ENCODE peak calls at places on chromosomes 7 and 10, in eight cellular contexts. J is GM06990; F is HT1080; H is stimulated activated CD4-positive, alpha-beta T cell treated with anti-CD3 and anti-CD28 coated beads, Interleukin-4, amount 100 ng/mL, for 48 hours; A is amniotic epithelial cell; G is H7; M is CD8-positive, alpha-beta T cell; S is stimulated activated CD8-positive, alpha-beta memory T cell treated with anti-CD3 and anti-CD28 coated beads, Interleukin-2, amount 100 ng/mL, for 1 hour. D is an unnamed sample.

GRCh38 chr7:90483236-90483635 is 13.8 kb downstream of the PTTG1IP2 start:
- DNase-seq in M (no peak), A (no peak), G (no peak), H (no peak), J (no peak), F (peak), S (no peak), D (peak)

GRCh38 chr7:90345548-90346319 is 782 bp upstream of the GTPBP10 start:
- DNase-seq in S (no peak), A (peak), F (peak), H (no peak), M (no peak), G (peak), J (no peak), D (peak)

GRCh38 chr7:51059493-51059892 is 257.1 kb downstream of the COBL start:
- DNase-seq in M (no peak), H (no peak), G (no peak), F (no peak), A (no peak), J (no peak), S (no peak), D (no peak)

GRCh38 chr7:112985377-112985987 is 101.1 kb downstream of the GPR85 start:
- DNase-seq in A (peak), G (no peak), M (no peak), H (no peak), F (peak), J (no peak), S (no peak), D (peak)

GRCh38 chr10:91188889-91189288 is 31.6 kb upstream of the PCGF5 start:
- DNase-seq in G (no peak), A (no peak), J (no peak), F (no peak), M (no peak), H (no peak), S (no peak), D (no peak)

GRCh38 chr7:4819450-4820404 is 42.1 kb downstream of the PAPOLB start:
- DNase-seq in A (no peak), M (no peak), J (no peak), G (peak), H (no peak), F (no peak), S (no peak), D (no peak)

GRCh38 chr10:57864789-57865676 is 402.7 kb downstream of the IPMK start:
- DNase-seq in H (no peak), A (peak), G (no peak), M (no peak), S (no peak), J (no peak), F (no peak), D (no peak)

GRCh38 chr10:86966008-86966654 is 2.2 kb upstream of the ADIRF start:
- DNase-seq in F (no peak), H (no peak), A (no peak), M (no peak), S (no peak), J (peak), G (no peak), D (no peak)

GRCh38 chr10:63767512-63767911 is 246.3 kb downstream of the REEP3 start:
- DNase-seq in S (no peak), G (no peak), A (no peak), F (peak), J (no peak), H (no peak), M (no peak), D (peak)

GRCh38 chr10:104824378-104825006 is 183.4 kb downstream of the SORCS3 start:
- DNase-seq in F (peak), M (no peak), J (peak), S (no peak), A (peak), G (peak), H (peak), D (peak)

GRCh38 chr7:47885309-47886000 is 62.8 kb downstream of the PKD1L1 start:
- DNase-seq in S (no peak), A (no peak), H (peak), F (no peak), G (no peak), M (no peak), J (no peak), D (peak)

GRCh38 chr10:132058111-132058745 is 7.5 kb upstream of the JAKMIP3 start:
- DNase-seq in F (no peak), S (no peak), J (no peak), H (no peak), G (peak), A (no peak), M (no peak), D (no peak)

GRCh38 chr7:68911754-68912153 is 686.5 kb upstream of the AUTS2 start:
- DNase-seq in G (no peak), S (no peak), M (no peak), F (no peak), J (no peak), H (no peak), A (no peak), D (no peak)

GRCh38 chr10:12638103-12638502 is 288.8 kb downstream of the CAMK1D start:
- DNase-seq in H (no peak), A (no peak), M (no peak), F (peak), G (no peak), J (no peak), S (no peak), D (peak)

GRCh38 chr7:51256244-51256781 is 60.3 kb downstream of the COBL start:
- DNase-seq in M (no peak), F (no peak), J (no peak), G (no peak), H (no peak), S (no peak), A (no peak), D (no peak)

GRCh38 chr7:55085511-55086412 is 66.9 kb downstream of the EGFR start:
- DNase-seq in G (no peak), A (peak), M (no peak), H (no peak), F (no peak), J (no peak), S (no peak), D (no peak)

GRCh38 chr7:83550100-83550499 is 98.8 kb downstream of the SEMA3E start:
- DNase-seq in J (no peak), M (no peak), A (peak), S (no peak), H (no peak), F (no peak), G (no peak), D (peak)

GRCh38 chr7:142376356-142376997 is 118.6 kb upstream of the PRSS58 start:
- DNase-seq in F (peak), G (no peak), J (no peak), M (no peak), A (no peak), S (no peak), H (no peak), D (no peak)

D was measured in fibroblast of mammary gland.